ENCODE peak calls at places on chromosomes 3 and 15, in five cellular contexts. F is AG04450, T is neuronal stem cell, R is mesenchymal stem cell, J is hepatocyte. M is an unnamed sample.

GRCh38 chr3:194339356-194339755 is 11.8 kb downstream of the CPN2 start:
- DNase-seq in R (no peak), T (no peak), F (no peak), J (no peak), M (peak; percentile 79)

GRCh38 chr15:57509965-57510364 is 81.7 kb upstream of the MYZAP start:
- DNase-seq in R (no peak), F (no peak), J (no peak), T (no peak), M (no peak)

GRCh38 chr3:31882431-31882830 is 98.6 kb downstream of the OSBPL10 start:
- DNase-seq in R (no peak), F (no peak), T (no peak), J (no peak), M (no peak)

GRCh38 chr3:123660900-123661299 is 76.0 kb upstream of the HACD2 start:
- DNase-seq in J (peak; percentile 80), T (no peak), R (peak; percentile 80), F (peak; percentile 94), M (no peak)

GRCh38 chr15:66740802-66741201 is 38.8 kb downstream of the SMAD6 start:
- DNase-seq in J (peak; percentile 46), F (no peak), T (no peak), R (no peak), M (no peak)

GRCh38 chr15:83654379-83655236 is 685 bp downstream of the ADAMTSL3 start:
- DNase-seq in J (peak; percentile 41), R (no peak), T (no peak), F (no peak), M (peak; percentile 87)

GRCh38 chr15:75062706-75063105 is 39.3 kb downstream of the PPCDC start:
- DNase-seq in R (no peak), F (no peak), J (no peak), T (no peak), M (peak; percentile 31)

GRCh38 chr3:74347563-74348268 is 266.7 kb downstream of the CNTN3 start:
- DNase-seq in R (no peak), F (no peak), J (peak; percentile 6), T (no peak), M (no peak)

GRCh38 chr3:108024146-108024836 is 66.5 kb downstream of the CD47 start:
- DNase-seq in T (no peak), R (no peak), F (no peak), J (no peak), M (no peak)

GRCh38 chr3:52453496-52454234 is at the start of gene TNNC1:
- DNase-seq in F (no peak), T (no peak), R (no peak), J (peak; percentile 71), M (peak; percentile 88)

GRCh38 chr15:66844747-66845145 is 142.7 kb downstream of the SMAD6 start:
- DNase-seq in F (no peak), J (no peak), T (no peak), R (no peak), M (no peak)

GRCh38 chr3:129708328-129708861 is 101.9 kb upstream of the PLXND1 start:
- DNase-seq in J (no peak), R (no peak), F (no peak), T (no peak), M (no peak)

GRCh38 chr3:86929046-86929445 is 61.9 kb downstream of the VGLL3 start:
- DNase-seq in R (peak; percentile 35), T (no peak), F (no peak), J (no peak), M (peak; percentile 50)

GRCh38 chr3:185796431-185797107 is 28.3 kb downstream of the IGF2BP2 start:
- DNase-seq in R (peak; percentile 62), J (peak; percentile 76), F (no peak), T (no peak), M (no peak)

GRCh38 chr3:170815340-170815739 is 54.7 kb downstream of the RPL22L1 start:
- DNase-seq in J (peak; percentile 59), F (no peak), R (no peak), T (no peak), M (peak; percentile 90)

GRCh38 chr15:92637621-92638020 is 18.0 kb downstream of the FAM174B start:
- DNase-seq in J (no peak), R (no peak), T (no peak), F (no peak), M (peak; percentile 38)

GRCh38 chr15:46853600-46853999 is 863.7 kb upstream of the SEMA6D start:
- DNase-seq in R (no peak), J (no peak), T (no peak), F (no peak), M (no peak)

GRCh38 chr15:91970142-91970541 is 116.6 kb downstream of the SLCO3A1 start:
- DNase-seq in J (no peak), F (peak; percentile 39), R (no peak), T (no peak), M (no peak)

GRCh38 chr3:35785540-35785939 is 146.2 kb downstream of the ARPP21 start:
- DNase-seq in J (no peak), R (no peak), T (no peak), F (no peak), M (no peak)

GRCh38 chr3:111156506-111156905 is 84.9 kb downstream of the NECTIN3 start:
- DNase-seq in R (no peak), J (no peak), F (no peak), T (no peak), M (no peak)

GRCh38 chr3:167184511-167184910 is 195.6 kb downstream of the ZBBX start:
- DNase-seq in T (no peak), F (no peak), R (no peak), J (peak; percentile 12), M (peak; percentile 82)

GRCh38 chr15:99755692-99756409 is 22.6 kb upstream of the LYSMD4 start:
- DNase-seq in F (peak; percentile 18), J (peak; percentile 83), R (peak; percentile 70), T (peak; percentile 59), M (peak; percentile 76)

GRCh38 chr3:128577711-128578110 is 72.9 kb downstream of the RPN1 start:
- DNase-seq in F (no peak), T (peak; percentile 43), R (no peak), J (no peak), M (peak; percentile 85)

GRCh38 chr3:111577798-111578685 is 17.1 kb downstream of the ZBED2 start:
- DNase-seq in T (no peak), F (peak; percentile 70), R (peak; percentile 84), J (peak; percentile 74), M (no peak)

GRCh38 chr3:45551214-45552010 is 43.1 kb upstream of the LIMD1 start:
- DNase-seq in F (peak; percentile 97), J (peak; percentile 72), R (peak; percentile 98), T (no peak), M (peak; percentile 46)

GRCh38 chr3:158768361-158768787 is 33.5 kb upstream of the MFSD1 start:
- DNase-seq in T (peak; percentile 21), R (peak; percentile 64), F (peak; percentile 49), J (peak; percentile 49), M (peak; percentile 84)

GRCh38 chr15:25235391-25235790 is 203.4 kb downstream of the UBE3A start:
- DNase-seq in F (no peak), T (no peak), J (no peak), R (no peak), M (no peak)
- H3K9me3 ChIP-seq in F (peaks cover 100% of the 10 kb centered on the region), T (no peaks in the 10 kb centered on the region), J (no peaks in the 10 kb centered on the region), R (no peaks in the 10 kb centered on the region), M (no peaks in the 10 kb centered on the region)

GRCh38 chr3:177626014-177626413 is 428.7 kb upstream of the TBL1XR1 start:
- DNase-seq in T (no peak), R (no peak), F (no peak), J (no peak), M (no peak)
- H3K9me3 ChIP-seq in T (peaks cover 23% of the 10 kb centered on the region), R (no peaks in the 10 kb centered on the region), F (peaks cover 2% of the 10 kb centered on the region), J (no peaks in the 10 kb centered on the region), M (no peaks in the 10 kb centered on the region)

DNA sequence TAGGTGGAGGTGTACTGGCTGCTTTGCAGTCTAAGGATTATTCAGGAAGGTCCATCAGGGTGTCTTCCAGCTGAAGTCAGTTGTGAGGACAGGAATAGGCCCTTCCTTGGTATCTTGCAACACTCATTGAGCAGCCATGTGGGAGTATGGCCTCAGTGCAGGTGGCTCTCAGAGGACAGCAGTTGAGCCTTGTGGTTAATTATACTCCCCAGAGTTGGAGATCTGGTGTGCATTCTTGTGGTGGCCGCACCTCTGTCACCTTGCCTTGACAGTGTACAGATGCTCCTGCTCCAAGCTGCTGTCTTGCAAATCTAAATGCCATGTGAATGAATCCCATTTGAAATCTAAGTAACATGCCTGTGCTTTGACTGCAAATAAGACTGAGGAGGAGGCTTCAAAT is 339.9 kb upstream of the BCHE start:
- DNase-seq in F (no peak), T (no peak), J (no peak), R (peak; percentile 7), M (peak; percentile 38)
- H3K9me3 ChIP-seq in F (no peaks in the 10 kb centered on the region), T (no peaks in the 10 kb centered on the region), J (no peaks in the 10 kb centered on the region), R (peaks cover 6% of the 10 kb centered on the region), M (no peaks in the 10 kb centered on the region)

DNA sequence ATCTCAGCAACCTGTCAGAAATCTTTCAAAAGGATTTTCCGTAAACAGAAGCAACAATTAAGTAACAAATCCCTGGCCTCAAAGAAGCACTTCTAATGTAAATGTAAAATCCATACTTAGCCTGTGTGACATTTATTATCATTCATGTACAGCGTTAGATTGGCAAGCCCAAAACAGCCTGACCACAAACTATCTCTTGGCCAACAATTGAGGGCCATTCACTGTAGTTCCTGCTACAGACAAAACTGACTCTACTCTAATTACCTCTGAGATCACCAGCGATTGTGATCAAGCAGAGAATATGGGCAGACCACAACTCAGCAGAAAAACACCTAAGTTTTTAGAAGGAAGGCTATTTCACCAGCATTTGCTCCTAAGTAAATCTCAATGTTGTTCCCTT is 9.2 kb downstream of the SHQ1 start:
- DNase-seq in T (no peak), J (no peak), F (no peak), R (no peak), M (no peak)
- H3K9me3 ChIP-seq in T (peaks cover 11% of the 10 kb centered on the region), J (no peaks in the 10 kb centered on the region), F (no peaks in the 10 kb centered on the region), R (no peaks in the 10 kb centered on the region), M (peaks cover 9% of the 10 kb centered on the region)

DNA sequence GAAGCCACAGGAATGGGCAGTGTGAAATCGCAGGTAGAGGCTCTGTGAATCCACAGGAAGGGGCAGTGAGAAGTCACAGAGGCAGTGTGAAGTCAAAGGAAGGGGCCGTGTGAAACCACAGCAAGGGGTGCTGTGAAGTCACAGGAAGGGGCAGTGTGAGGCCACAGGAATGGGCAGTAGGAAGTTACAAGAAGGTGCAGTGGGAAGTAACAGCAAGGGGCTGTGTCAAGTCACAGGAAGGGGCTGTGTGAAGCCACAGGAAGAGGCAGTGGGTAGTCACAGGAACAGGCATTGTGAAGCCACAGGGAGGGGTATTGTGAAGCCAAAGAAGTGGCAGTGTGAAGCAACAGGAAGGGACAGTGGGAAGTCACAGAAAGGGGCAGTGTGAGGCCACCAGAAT is 34.1 kb downstream of the GASK1A start:
- DNase-seq in F (no peak), T (no peak), R (no peak), J (no peak), M (no peak)
- H3K9me3 ChIP-seq in F (peaks cover 21% of the 10 kb centered on the region), T (peaks cover 9% of the 10 kb centered on the region), R (no peaks in the 10 kb centered on the region), J (no peaks in the 10 kb centered on the region), M (no peaks in the 10 kb centered on the region)

GRCh38 chr15:56234804-56235203 is 8.9 kb downstream of the RFX7 start:
- DNase-seq in F (no peak), R (no peak), T (no peak), J (no peak), M (no peak)
- H3K9me3 ChIP-seq in F (peaks cover 10% of the 10 kb centered on the region), R (peaks cover 27% of the 10 kb centered on the region), T (peaks cover 89% of the 10 kb centered on the region), J (peaks cover 23% of the 10 kb centered on the region), M (peaks cover 52% of the 10 kb centered on the region)

GRCh38 chr15:27706300-27706699 is 392.8 kb downstream of the OCA2 start:
- DNase-seq in F (no peak), R (no peak), J (no peak), T (no peak), M (no peak)
- H3K9me3 ChIP-seq in F (peaks cover 27% of the 10 kb centered on the region), R (peaks cover 13% of the 10 kb centered on the region), J (no peaks in the 10 kb centered on the region), T (no peaks in the 10 kb centered on the region), M (peaks cover 4% of the 10 kb centered on the region)

GRCh38 chr15:26311710-26312236 is 448.6 kb upstream of the ATP10A start:
- DNase-seq in T (no peak), R (no peak), J (no peak), F (no peak), M (no peak)
- H3K9me3 ChIP-seq in T (no peaks in the 10 kb centered on the region), R (peaks cover 28% of the 10 kb centered on the region), J (no peaks in the 10 kb centered on the region), F (peaks cover 12% of the 10 kb centered on the region), M (peaks cover 61% of the 10 kb centered on the region)